ENCODE peak calls at places on chromosomes 7 and 10, in four cellular contexts. Z is central memory CD4-positive, alpha-beta T cell; L is CD4-positive, alpha-beta memory T cell; P is ecto neural progenitor cell. E is an unnamed sample.
A peak's percentile ranks its signal among the peaks of the same experiment; 100 is the strongest.

GRCh38 chr10:10902951-10903350 is 114.7 kb upstream of the CELF2 start:
- DNase-seq in P (no peak), L (no peak), Z (no peak), E (no peak)

GRCh38 chr7:17544401-17544800 is 245.9 kb downstream of the AHR start:
- DNase-seq in L (no peak), Z (no peak), P (no peak), E (no peak)

GRCh38 chr10:117217196-117217761 is 20.0 kb downstream of the KCNK18 start:
- DNase-seq in Z (no peak), P (no peak), L (peak; percentile 14), E (no peak)

GRCh38 chr10:29955308-29955935 is 104.0 kb downstream of the JCAD start:
- DNase-seq in P (no peak), L (no peak), Z (no peak), E (no peak)

GRCh38 chr10:117166420-117167345 is 28.6 kb upstream of the VAX1 start:
- DNase-seq in P (no peak), L (no peak), Z (no peak), E (no peak)

GRCh38 chr7:20152511-20152910 is 64.7 kb downstream of the MACC1 start:
- DNase-seq in P (no peak), Z (no peak), L (no peak), E (no peak)

GRCh38 chr10:119737827-119738226 is 12.0 kb downstream of the INPP5F start:
- DNase-seq in P (no peak), L (no peak), Z (no peak), E (no peak)

GRCh38 chr7:127927339-127927679 is 103.9 kb downstream of the LRRC4 start:
- DNase-seq in Z (no peak), P (no peak), L (no peak), E (no peak)

GRCh38 chr7:131110294-131111080 is 217.2 kb upstream of the MKLN1 start:
- DNase-seq in L (no peak), P (no peak), Z (no peak), E (peak; percentile 71)

GRCh38 chr10:74451127-74451829 is 300.3 kb downstream of the ADK start:
- DNase-seq in Z (no peak), P (no peak), L (no peak), E (no peak)

GRCh38 chr10:121617176-121617575 is 18.9 kb upstream of the FGFR2 start:
- DNase-seq in L (no peak), Z (no peak), P (no peak), E (peak; percentile 29)

GRCh38 chr10:98478430-98479222 is 31.9 kb upstream of the HPS1 start:
- DNase-seq in P (no peak), Z (no peak), L (no peak), E (no peak)

GRCh38 chr10:6408799-6409198 is 171.3 kb downstream of the PRKCQ start:
- DNase-seq in L (no peak), Z (no peak), P (no peak), E (no peak)

GRCh38 chr7:155769701-155770100 is 42.6 kb downstream of the SHH start:
- DNase-seq in Z (no peak), P (no peak), L (no peak), E (no peak)

GRCh38 chr7:84637568-84638338 is 443.2 kb upstream of the SEMA3A start:
- DNase-seq in P (no peak), L (no peak), Z (no peak), E (no peak)

GRCh38 chr10:124672181-124672638 is 72.0 kb downstream of the FAM53B start:
- DNase-seq in P (peak; percentile 68), L (no peak), Z (no peak), E (peak; percentile 60)

GRCh38 chr10:17059197-17059688 is 70.4 kb downstream of the CUBN start:
- DNase-seq in P (no peak), L (no peak), Z (no peak), E (no peak)

GRCh38 chr7:43954524-43955228 is 28.4 kb downstream of the UBE2D4 start:
- DNase-seq in Z (no peak), P (no peak), L (no peak), E (peak; percentile 38)

GRCh38 chr10:8273749-8274148 is 219.3 kb downstream of the GATA3 start:
- DNase-seq in L (no peak), P (no peak), Z (no peak), E (no peak)

GRCh38 chr7:146096994-146097393 is 19.6 kb upstream of the CNTNAP2 start:
- DNase-seq in Z (no peak), P (peak; percentile 47), L (no peak), E (no peak)

GRCh38 chr7:137564677-137565076 is 221.1 kb upstream of the PTN start:
- DNase-seq in P (peak; percentile 64), L (no peak), Z (no peak), E (no peak)

GRCh38 chr10:86064219-86064618 is 302.4 kb downstream of the GRID1 start:
- DNase-seq in P (no peak), Z (no peak), L (no peak), E (no peak)

GRCh38 chr10:130246113-130246512 is 109.9 kb downstream of the GLRX3 start:
- DNase-seq in P (peak; percentile 6), L (no peak), Z (no peak), E (no peak)

GRCh38 chr10:100518761-100519241 is 860 bp downstream of the SEC31B start:
- DNase-seq in P (peak; percentile 68), L (peak; percentile 56), Z (peak; percentile 52), E (peak; percentile 25)

GRCh38 chr10:49318751-49319150 is 19.8 kb downstream of the C10orf71 start:
- DNase-seq in P (no peak), Z (no peak), L (no peak), E (no peak)

GRCh38 chr10:13660545-13660920 is 73.8 kb downstream of the PRPF18 start:
- DNase-seq in Z (no peak), P (no peak), L (no peak), E (no peak)

GRCh38 chr7:50835156-50835555 is 52.5 kb upstream of the GRB10 start:
- DNase-seq in Z (no peak), P (no peak), L (no peak), E (no peak)

GRCh38 chr10:71765176-71765906 is 8.0 kb downstream of the VSIR start:
- DNase-seq in Z (no peak), L (no peak), P (no peak), E (no peak)

GRCh38 chr7:17598846-17599245 is 300.4 kb downstream of the AHR start:
- DNase-seq in Z (no peak), P (no peak), L (no peak), E (no peak)

GRCh38 chr7:108311446-108312168 is 144.6 kb downstream of the NRCAM start:
- DNase-seq in Z (no peak), L (no peak), P (no peak), E (no peak)

GRCh38 chr7:110681941-110682340 is 409.0 kb upstream of the LRRN3 start:
- DNase-seq in P (no peak), L (no peak), Z (no peak), E (no peak)

GRCh38 chr10:49257159-49257558 is 41.8 kb upstream of the C10orf71 start:
- DNase-seq in P (no peak), Z (no peak), L (no peak), E (no peak)

GRCh38 chr7:110573862-110574528 is 516.9 kb upstream of the LRRN3 start:
- DNase-seq in L (no peak), Z (no peak), P (no peak), E (no peak)

GRCh38 chr10:112525215-112525614 is 78.2 kb downstream of the VTI1A start:
- DNase-seq in Z (no peak), P (no peak), L (no peak), E (no peak)

E was measured in head of caudate nucleus.